ENCODE peak calls at places on chromosomes 1 and 21, in eight cellular contexts. J is activated B cell treated with CpG ODN at 0.5 μM for 24 hours; Q is NCI-H774; W is NCI-H345; X is psoas muscle; U is stimulated activated CD4-positive, alpha-beta T cell treated with anti-CD3 and anti-CD28 coated beads, Interleukin-12 subunit alpha, Interleukin-12 subunit beta, amount 100 ng/mL, for 4 hours; Y is PC-3; P is stimulated activated CD8-positive, alpha-beta memory T cell treated with anti-CD3 and anti-CD28 coated beads, Interleukin-4, amount 100 ng/mL, for 4 hours. B is an unnamed sample.

GRCh38 chr1:52636701-52637695 is 4.0 kb downstream of the SHISAL2A start:
- DNase-seq in W (no peak), U (peak), Q (no peak), X (no peak), P (peak), Y (no peak), J (peak), B (peak)

GRCh38 chr1:33358771-33359503 is 38.0 kb upstream of the A3GALT2 start:
- DNase-seq in W (no peak), Q (no peak), P (no peak), U (no peak), Y (peak), J (no peak), X (no peak), B (no peak)

GRCh38 chr1:25194576-25195020 is 37.7 kb downstream of the SYF2 start:
- DNase-seq in Q (no peak), W (no peak), P (no peak), X (peak), U (no peak), Y (no peak), J (no peak), B (no peak)

GRCh38 chr1:8121261-8122159 is 95.4 kb upstream of the ERRFI1 start:
- DNase-seq in Y (peak), P (no peak), W (no peak), U (no peak), J (no peak), Q (no peak), X (peak), B (peak)

GRCh38 chr1:153670257-153670858 is 435 bp downstream of the ILF2 start:
- DNase-seq in U (peak), W (no peak), Y (no peak), J (no peak), P (no peak), X (peak), Q (no peak), B (no peak)

GRCh38 chr1:79791488-79792211 is 785.1 kb upstream of the ADGRL4 start:
- DNase-seq in U (no peak), J (no peak), Q (no peak), X (no peak), Y (no peak), W (no peak), P (no peak), B (peak)

GRCh38 chr1:211345719-211346118 is 19.1 kb downstream of the TRAF5 start:
- DNase-seq in W (no peak), U (no peak), P (no peak), X (no peak), J (no peak), Y (no peak), Q (no peak), B (no peak)

GRCh38 chr1:117794073-117794472 is 135.3 kb downstream of the GDAP2 start:
- DNase-seq in W (no peak), J (no peak), P (no peak), Y (no peak), Q (no peak), U (no peak), X (no peak), B (peak)

GRCh38 chr21:42650441-42651421 is 2.7 kb upstream of the PDE9A start:
- DNase-seq in W (no peak), U (no peak), Q (no peak), P (no peak), J (no peak), Y (no peak), X (peak), B (no peak)

GRCh38 chr1:93588206-93588605 is 93.4 kb downstream of the BCAR3 start:
- DNase-seq in P (no peak), W (no peak), X (peak), Q (no peak), U (no peak), Y (no peak), J (no peak), B (peak)

GRCh38 chr21:16330340-16331319 is 600.8 kb downstream of the USP25 start:
- DNase-seq in U (no peak), Q (peak), Y (peak), W (peak), P (no peak), J (no peak), X (no peak), B (peak)

GRCh38 chr1:5705751-5706150 is 286.5 kb downstream of the NPHP4 start:
- DNase-seq in W (no peak), Q (no peak), U (no peak), X (no peak), P (no peak), J (no peak), Y (no peak), B (no peak)

GRCh38 chr1:227401562-227402342 is 83.5 kb upstream of the CDC42BPA start:
- DNase-seq in Q (no peak), U (no peak), J (no peak), P (no peak), X (no peak), Y (no peak), W (no peak), B (no peak)

GRCh38 chr1:199545780-199546179 is 481.7 kb upstream of the NR5A2 start:
- DNase-seq in X (no peak), J (no peak), Q (no peak), Y (peak), P (no peak), U (no peak), W (no peak), B (peak)

GRCh38 chr1:100134872-100135271 is 1.9 kb downstream of the TRMT13 start:
- DNase-seq in Y (peak), J (no peak), Q (no peak), W (no peak), X (no peak), P (no peak), U (no peak), B (peak)

GRCh38 chr1:178379807-178380206 is 117.0 kb downstream of the CLEC20A start:
- DNase-seq in J (no peak), Q (no peak), W (no peak), Y (no peak), P (no peak), X (no peak), U (no peak), B (no peak)

GRCh38 chr1:79041666-79042065 is 35.1 kb upstream of the ADGRL4 start:
- DNase-seq in W (no peak), Q (no peak), X (no peak), Y (no peak), P (no peak), U (no peak), J (no peak), B (peak)

GRCh38 chr1:83970802-83971201 is 28.1 kb downstream of the TTLL7 start:
- DNase-seq in J (no peak), Q (no peak), P (no peak), X (no peak), U (no peak), W (no peak), Y (no peak), B (no peak)

GRCh38 chr1:106680922-106681321 is 375.6 kb upstream of the PRMT6 start:
- DNase-seq in W (peak), X (no peak), Q (peak), U (no peak), Y (no peak), J (no peak), P (no peak), B (no peak)

GRCh38 chr1:228140724-228141081 is 624 bp downstream of the GUK1 start:
- DNase-seq in Q (no peak), J (peak), Y (no peak), X (no peak), P (no peak), U (no peak), W (no peak), B (peak)

GRCh38 chr1:162300057-162300917 is 76.4 kb downstream of the SPATA46 start:
- DNase-seq in J (no peak), X (no peak), W (no peak), Q (no peak), P (no peak), Y (no peak), U (no peak), B (no peak)

GRCh38 chr1:192691041-192691440 is 55.1 kb downstream of the RGS13 start:
- DNase-seq in J (no peak), U (no peak), X (no peak), Y (no peak), P (no peak), Q (peak), W (no peak), B (no peak)

GRCh38 chr21:26804895-26805609 is 40.2 kb downstream of the ADAMTS1 start:
- DNase-seq in Y (no peak), U (no peak), J (no peak), P (no peak), W (no peak), X (no peak), Q (no peak), B (no peak)

GRCh38 chr1:228416217-228416971 is at the start of gene TRIM17:
- DNase-seq in W (no peak), U (peak), X (no peak), Q (no peak), P (no peak), Y (no peak), J (no peak), B (peak)

GRCh38 chr21:33541105-33541711 is 709 bp downstream of the GART start:
- DNase-seq in U (no peak), Q (no peak), P (no peak), W (no peak), J (no peak), Y (peak), X (peak), B (peak)

GRCh38 chr1:29649375-29650040 is 413.2 kb downstream of the PTPRU start:
- DNase-seq in Y (peak), P (no peak), W (peak), J (no peak), X (no peak), U (no peak), Q (no peak), B (no peak)